ENCODE peak calls at places on chromosomes 13 and 19, in ten cellular contexts. One of them, this sample, is unnamed.

GRCh38 chr19:1624458-1624857 is 19.2 kb upstream of the UQCR11 start:
- DNase-seq in RPMI7951: peak
- DNase-seq in ascending aorta: no peak
- DNase-seq in stomach: peak
- DNase-seq in stimulated activated naive CD8-positive, alpha-beta T cell treated with anti-CD3 and anti-CD28 coated beads, Interleukin-15, Interleukin-2, amounts not matched to agents 100 U/mL and 50 U/mL, for 24 hours: peak
- DNase-seq in AG04449: no peak
- DNase-seq in germinal center: peak
- DNase-seq in NCI-H460: peak
- DNase-seq in stimulated activated CD4-positive, alpha-beta T cell treated with anti-CD3 and anti-CD28 coated beads, Interleukin-15, amount 100 ng/mL, for 24 hours: peak
- DNase-seq in HepG2: peak
- DNase-seq in this sample: no peak

GRCh38 chr19:703651-704446 is 4.9 kb upstream of the PALM start:
- DNase-seq in RPMI7951: peak
- DNase-seq in ascending aorta: peak
- DNase-seq in stomach: peak
- DNase-seq in stimulated activated naive CD8-positive, alpha-beta T cell treated with anti-CD3 and anti-CD28 coated beads, Interleukin-15, Interleukin-2, amounts not matched to agents 100 U/mL and 50 U/mL, for 24 hours: peak
- DNase-seq in AG04449: no peak
- DNase-seq in germinal center: peak
- DNase-seq in NCI-H460: peak
- DNase-seq in stimulated activated CD4-positive, alpha-beta T cell treated with anti-CD3 and anti-CD28 coated beads, Interleukin-15, amount 100 ng/mL, for 24 hours: peak
- DNase-seq in HepG2: peak
- DNase-seq in this sample: peak

GRCh38 chr13:35225159-35225558 is 251.3 kb downstream of the MAB21L1 start:
- DNase-seq in RPMI7951: no peak
- DNase-seq in ascending aorta: no peak
- DNase-seq in stomach: no peak
- DNase-seq in stimulated activated naive CD8-positive, alpha-beta T cell treated with anti-CD3 and anti-CD28 coated beads, Interleukin-15, Interleukin-2, amounts not matched to agents 100 U/mL and 50 U/mL, for 24 hours: no peak
- DNase-seq in AG04449: no peak
- DNase-seq in germinal center: no peak
- DNase-seq in NCI-H460: no peak
- DNase-seq in stimulated activated CD4-positive, alpha-beta T cell treated with anti-CD3 and anti-CD28 coated beads, Interleukin-15, amount 100 ng/mL, for 24 hours: no peak
- DNase-seq in HepG2: no peak
- DNase-seq in this sample: no peak

GRCh38 chr13:85543144-85543543 is 256.1 kb downstream of the SLITRK6 start:
- DNase-seq in RPMI7951: peak
- DNase-seq in ascending aorta: no peak
- DNase-seq in stomach: no peak
- DNase-seq in stimulated activated naive CD8-positive, alpha-beta T cell treated with anti-CD3 and anti-CD28 coated beads, Interleukin-15, Interleukin-2, amounts not matched to agents 100 U/mL and 50 U/mL, for 24 hours: no peak
- DNase-seq in AG04449: no peak
- DNase-seq in germinal center: no peak
- DNase-seq in NCI-H460: no peak
- DNase-seq in stimulated activated CD4-positive, alpha-beta T cell treated with anti-CD3 and anti-CD28 coated beads, Interleukin-15, amount 100 ng/mL, for 24 hours: no peak
- DNase-seq in HepG2: no peak
- DNase-seq in this sample: no peak

GRCh38 chr13:27149702-27150101 is 21.9 kb downstream of the USP12 start:
- DNase-seq in RPMI7951: no peak
- DNase-seq in ascending aorta: no peak
- DNase-seq in stomach: no peak
- DNase-seq in stimulated activated naive CD8-positive, alpha-beta T cell treated with anti-CD3 and anti-CD28 coated beads, Interleukin-15, Interleukin-2, amounts not matched to agents 100 U/mL and 50 U/mL, for 24 hours: no peak
- DNase-seq in AG04449: no peak
- DNase-seq in germinal center: no peak
- DNase-seq in NCI-H460: no peak
- DNase-seq in stimulated activated CD4-positive, alpha-beta T cell treated with anti-CD3 and anti-CD28 coated beads, Interleukin-15, amount 100 ng/mL, for 24 hours: no peak
- DNase-seq in HepG2: no peak
- DNase-seq in this sample: no peak

GRCh38 chr19:35136231-35136630 is 1.4 kb upstream of the LGI4 start:
- DNase-seq in RPMI7951: no peak
- DNase-seq in ascending aorta: no peak
- DNase-seq in stomach: no peak
- DNase-seq in stimulated activated naive CD8-positive, alpha-beta T cell treated with anti-CD3 and anti-CD28 coated beads, Interleukin-15, Interleukin-2, amounts not matched to agents 100 U/mL and 50 U/mL, for 24 hours: no peak
- DNase-seq in AG04449: no peak
- DNase-seq in germinal center: no peak
- DNase-seq in NCI-H460: no peak
- DNase-seq in stimulated activated CD4-positive, alpha-beta T cell treated with anti-CD3 and anti-CD28 coated beads, Interleukin-15, amount 100 ng/mL, for 24 hours: no peak
- DNase-seq in HepG2: no peak
- DNase-seq in this sample: no peak

GRCh38 chr19:19610376-19611240 is 7.9 kb downstream of the PBX4 start:
- DNase-seq in RPMI7951: no peak
- DNase-seq in ascending aorta: no peak
- DNase-seq in stomach: no peak
- DNase-seq in stimulated activated naive CD8-positive, alpha-beta T cell treated with anti-CD3 and anti-CD28 coated beads, Interleukin-15, Interleukin-2, amounts not matched to agents 100 U/mL and 50 U/mL, for 24 hours: no peak
- DNase-seq in AG04449: no peak
- DNase-seq in germinal center: no peak
- DNase-seq in NCI-H460: no peak
- DNase-seq in stimulated activated CD4-positive, alpha-beta T cell treated with anti-CD3 and anti-CD28 coated beads, Interleukin-15, amount 100 ng/mL, for 24 hours: no peak
- DNase-seq in HepG2: no peak
- DNase-seq in this sample: no peak

GRCh38 chr13:27765650-27766049 is 26.6 kb upstream of the GSX1 start:
- DNase-seq in RPMI7951: no peak
- DNase-seq in ascending aorta: no peak
- DNase-seq in stomach: no peak
- DNase-seq in stimulated activated naive CD8-positive, alpha-beta T cell treated with anti-CD3 and anti-CD28 coated beads, Interleukin-15, Interleukin-2, amounts not matched to agents 100 U/mL and 50 U/mL, for 24 hours: no peak
- DNase-seq in AG04449: no peak
- DNase-seq in germinal center: no peak
- DNase-seq in NCI-H460: no peak
- DNase-seq in stimulated activated CD4-positive, alpha-beta T cell treated with anti-CD3 and anti-CD28 coated beads, Interleukin-15, amount 100 ng/mL, for 24 hours: no peak
- DNase-seq in HepG2: no peak
- DNase-seq in this sample: no peak

GRCh38 chr13:40228486-40228885 is 438.0 kb downstream of the FOXO1 start:
- DNase-seq in RPMI7951: no peak
- DNase-seq in ascending aorta: no peak
- DNase-seq in stomach: no peak
- DNase-seq in stimulated activated naive CD8-positive, alpha-beta T cell treated with anti-CD3 and anti-CD28 coated beads, Interleukin-15, Interleukin-2, amounts not matched to agents 100 U/mL and 50 U/mL, for 24 hours: no peak
- DNase-seq in AG04449: no peak
- DNase-seq in germinal center: no peak
- DNase-seq in NCI-H460: no peak
- DNase-seq in stimulated activated CD4-positive, alpha-beta T cell treated with anti-CD3 and anti-CD28 coated beads, Interleukin-15, amount 100 ng/mL, for 24 hours: no peak
- DNase-seq in HepG2: no peak
- DNase-seq in this sample: no peak

GRCh38 chr13:104466016-104466415 is 1399.8 kb upstream of the SLC10A2 start:
- DNase-seq in RPMI7951: no peak
- DNase-seq in ascending aorta: no peak
- DNase-seq in stomach: no peak
- DNase-seq in stimulated activated naive CD8-positive, alpha-beta T cell treated with anti-CD3 and anti-CD28 coated beads, Interleukin-15, Interleukin-2, amounts not matched to agents 100 U/mL and 50 U/mL, for 24 hours: no peak
- DNase-seq in AG04449: no peak
- DNase-seq in germinal center: no peak
- DNase-seq in NCI-H460: no peak
- DNase-seq in stimulated activated CD4-positive, alpha-beta T cell treated with anti-CD3 and anti-CD28 coated beads, Interleukin-15, amount 100 ng/mL, for 24 hours: no peak
- DNase-seq in HepG2: no peak
- DNase-seq in this sample: no peak

GRCh38 chr19:55605207-55605636 is 225 bp upstream of the ZNF865 start:
- DNase-seq in RPMI7951: peak
- DNase-seq in ascending aorta: peak
- DNase-seq in stomach: peak
- DNase-seq in stimulated activated naive CD8-positive, alpha-beta T cell treated with anti-CD3 and anti-CD28 coated beads, Interleukin-15, Interleukin-2, amounts not matched to agents 100 U/mL and 50 U/mL, for 24 hours: peak
- DNase-seq in AG04449: peak
- DNase-seq in germinal center: peak
- DNase-seq in NCI-H460: peak
- DNase-seq in stimulated activated CD4-positive, alpha-beta T cell treated with anti-CD3 and anti-CD28 coated beads, Interleukin-15, amount 100 ng/mL, for 24 hours: peak
- DNase-seq in HepG2: peak
- DNase-seq in this sample: peak

GRCh38 chr19:49637865-49638350 is 2.0 kb downstream of the RRAS start:
- DNase-seq in RPMI7951: peak
- DNase-seq in ascending aorta: peak
- DNase-seq in stomach: peak
- DNase-seq in stimulated activated naive CD8-positive, alpha-beta T cell treated with anti-CD3 and anti-CD28 coated beads, Interleukin-15, Interleukin-2, amounts not matched to agents 100 U/mL and 50 U/mL, for 24 hours: peak
- DNase-seq in AG04449: peak
- DNase-seq in germinal center: no peak
- DNase-seq in NCI-H460: peak
- DNase-seq in stimulated activated CD4-positive, alpha-beta T cell treated with anti-CD3 and anti-CD28 coated beads, Interleukin-15, amount 100 ng/mL, for 24 hours: no peak
- DNase-seq in HepG2: no peak
- DNase-seq in this sample: peak

GRCh38 chr13:111262715-111263114 is 57.7 kb upstream of the TEX29 start:
- DNase-seq in RPMI7951: no peak
- DNase-seq in ascending aorta: peak
- DNase-seq in stomach: no peak
- DNase-seq in stimulated activated naive CD8-positive, alpha-beta T cell treated with anti-CD3 and anti-CD28 coated beads, Interleukin-15, Interleukin-2, amounts not matched to agents 100 U/mL and 50 U/mL, for 24 hours: no peak
- DNase-seq in AG04449: no peak
- DNase-seq in germinal center: no peak
- DNase-seq in NCI-H460: no peak
- DNase-seq in stimulated activated CD4-positive, alpha-beta T cell treated with anti-CD3 and anti-CD28 coated beads, Interleukin-15, amount 100 ng/mL, for 24 hours: no peak
- DNase-seq in HepG2: no peak
- DNase-seq in this sample: no peak

GRCh38 chr19:4636151-4636717 is 3.1 kb upstream of the TNFAIP8L1 start:
- DNase-seq in RPMI7951: peak
- DNase-seq in ascending aorta: peak
- DNase-seq in stomach: peak
- DNase-seq in stimulated activated naive CD8-positive, alpha-beta T cell treated with anti-CD3 and anti-CD28 coated beads, Interleukin-15, Interleukin-2, amounts not matched to agents 100 U/mL and 50 U/mL, for 24 hours: peak
- DNase-seq in AG04449: no peak
- DNase-seq in germinal center: peak
- DNase-seq in NCI-H460: peak
- DNase-seq in stimulated activated CD4-positive, alpha-beta T cell treated with anti-CD3 and anti-CD28 coated beads, Interleukin-15, amount 100 ng/mL, for 24 hours: peak
- DNase-seq in HepG2: no peak
- DNase-seq in this sample: peak

GRCh38 chr19:4191044-4191443 is 8.6 kb downstream of the ANKRD24 start:
- DNase-seq in RPMI7951: no peak
- DNase-seq in ascending aorta: no peak
- DNase-seq in stomach: no peak
- DNase-seq in stimulated activated naive CD8-positive, alpha-beta T cell treated with anti-CD3 and anti-CD28 coated beads, Interleukin-15, Interleukin-2, amounts not matched to agents 100 U/mL and 50 U/mL, for 24 hours: no peak
- DNase-seq in AG04449: no peak
- DNase-seq in germinal center: no peak
- DNase-seq in NCI-H460: no peak
- DNase-seq in stimulated activated CD4-positive, alpha-beta T cell treated with anti-CD3 and anti-CD28 coated beads, Interleukin-15, amount 100 ng/mL, for 24 hours: no peak
- DNase-seq in HepG2: no peak
- DNase-seq in this sample: no peak

This sample was measured in kidney.